ENCODE peak calls at places on chromosomes 1 and 21, in six cellular contexts. One of them, this sample, is unnamed.

GRCh38 chr1:179591592-179592580 is at the start of gene TDRD5:
- DNase-seq in transverse colon: peak; percentile 69
- DNase-seq in tibial nerve: no peak
- DNase-seq in endothelial cell of umbilical vein: no peak
- DNase-seq in prostate gland: no peak
- DNase-seq in IMR-90: no peak
- DNase-seq in this sample: no peak

GRCh38 chr21:45224189-45224938 is 63.3 kb downstream of the POFUT2 start:
- DNase-seq in transverse colon: peak; percentile 42
- DNase-seq in tibial nerve: no peak
- DNase-seq in endothelial cell of umbilical vein: no peak
- DNase-seq in prostate gland: no peak
- DNase-seq in IMR-90: peak; percentile 52
- DNase-seq in this sample: no peak

GRCh38 chr1:172581779-172582178 is 48.8 kb downstream of the SUCO start:
- DNase-seq in transverse colon: no peak
- DNase-seq in tibial nerve: no peak
- DNase-seq in endothelial cell of umbilical vein: peak; percentile 79
- DNase-seq in prostate gland: no peak
- DNase-seq in IMR-90: peak; percentile 88
- DNase-seq in this sample: no peak

GRCh38 chr1:193754732-193755427 is 568.5 kb upstream of the B3GALT2 start:
- DNase-seq in transverse colon: no peak
- DNase-seq in tibial nerve: no peak
- DNase-seq in endothelial cell of umbilical vein: no peak
- DNase-seq in prostate gland: no peak
- DNase-seq in IMR-90: no peak
- DNase-seq in this sample: no peak

GRCh38 chr1:201408176-201408814 is 9.2 kb upstream of the LAD1 start:
- DNase-seq in transverse colon: peak; percentile 90
- DNase-seq in tibial nerve: peak; percentile 87
- DNase-seq in endothelial cell of umbilical vein: peak; percentile 52
- DNase-seq in prostate gland: peak; percentile 83
- DNase-seq in IMR-90: peak; percentile 68
- DNase-seq in this sample: peak; percentile 72

GRCh38 chr1:4273747-4274146 is 373.7 kb upstream of the C1orf174 start:
- DNase-seq in transverse colon: no peak
- DNase-seq in tibial nerve: no peak
- DNase-seq in endothelial cell of umbilical vein: no peak
- DNase-seq in prostate gland: no peak
- DNase-seq in IMR-90: no peak
- DNase-seq in this sample: no peak

GRCh38 chr1:83854456-83854855 is 144.5 kb downstream of the TTLL7 start:
- DNase-seq in transverse colon: no peak
- DNase-seq in tibial nerve: no peak
- DNase-seq in endothelial cell of umbilical vein: no peak
- DNase-seq in prostate gland: no peak
- DNase-seq in IMR-90: no peak
- DNase-seq in this sample: no peak

GRCh38 chr1:222749927-222750326 is 12.9 kb downstream of the FAM177B start:
- DNase-seq in transverse colon: no peak
- DNase-seq in tibial nerve: no peak
- DNase-seq in endothelial cell of umbilical vein: peak; percentile 6
- DNase-seq in prostate gland: no peak
- DNase-seq in IMR-90: no peak
- DNase-seq in this sample: no peak

GRCh38 chr21:17536381-17536780 is 23.5 kb downstream of the CXADR start:
- DNase-seq in transverse colon: no peak
- DNase-seq in tibial nerve: no peak
- DNase-seq in endothelial cell of umbilical vein: peak; percentile 36
- DNase-seq in prostate gland: no peak
- DNase-seq in IMR-90: no peak
- DNase-seq in this sample: no peak

DNA sequence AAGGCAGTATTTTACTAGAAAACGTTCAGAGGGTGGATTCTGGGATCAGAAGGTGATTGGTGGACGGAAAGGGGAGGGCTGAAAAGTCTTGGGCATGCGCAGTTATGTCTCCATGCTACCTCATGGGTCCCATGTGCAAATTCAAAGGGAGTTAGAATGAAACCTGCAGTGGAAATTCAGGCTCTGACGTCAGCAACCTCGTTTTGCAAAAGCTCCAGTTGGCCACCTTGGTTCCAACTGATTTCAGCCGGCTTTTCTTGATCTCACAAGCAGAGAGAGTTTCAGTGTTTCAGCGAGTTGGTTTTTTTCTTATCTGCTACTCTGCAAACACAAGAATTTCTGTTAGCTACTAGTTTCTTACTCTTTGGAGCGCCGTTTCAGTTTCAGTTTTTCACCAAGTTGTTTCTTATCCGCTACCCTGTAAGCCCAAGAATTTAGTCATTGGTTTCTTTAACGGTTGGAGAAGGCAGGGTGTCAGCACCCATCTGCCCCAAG is 69.8 kb upstream of the PGBD5 start:
- DNase-seq in transverse colon: no peak
- DNase-seq in tibial nerve: no peak
- DNase-seq in endothelial cell of umbilical vein: no peak
- DNase-seq in prostate gland: no peak
- DNase-seq in IMR-90: no peak
- DNase-seq in this sample: no peak
- TF ChIP-seq POLR2A in transverse colon: no peak
- TF ChIP-seq POLR2A in tibial nerve: no peak
- TF ChIP-seq POLR2A in endothelial cell of umbilical vein: no peak
- TF ChIP-seq POLR2A in prostate gland: no peak
- TF ChIP-seq POLR2A in IMR-90: no peak
- TF ChIP-seq POLR2A in this sample: no peak

GRCh38 chr1:112629256-112629655 is 9.6 kb downstream of the CAPZA1 start:
- DNase-seq in transverse colon: no peak
- DNase-seq in tibial nerve: no peak
- DNase-seq in endothelial cell of umbilical vein: no peak
- DNase-seq in prostate gland: no peak
- DNase-seq in IMR-90: no peak
- DNase-seq in this sample: no peak

GRCh38 chr1:112625696-112626095 is 6.1 kb downstream of the CAPZA1 start:
- DNase-seq in transverse colon: no peak
- DNase-seq in tibial nerve: no peak
- DNase-seq in endothelial cell of umbilical vein: no peak
- DNase-seq in prostate gland: no peak
- DNase-seq in IMR-90: no peak
- DNase-seq in this sample: no peak

GRCh38 chr1:112628516-112628915 is 8.9 kb downstream of the CAPZA1 start:
- DNase-seq in transverse colon: no peak
- DNase-seq in tibial nerve: no peak
- DNase-seq in endothelial cell of umbilical vein: no peak
- DNase-seq in prostate gland: no peak
- DNase-seq in IMR-90: no peak
- DNase-seq in this sample: no peak

GRCh38 chr1:112626887-112627286 is 7.3 kb downstream of the CAPZA1 start:
- DNase-seq in transverse colon: no peak
- DNase-seq in tibial nerve: no peak
- DNase-seq in endothelial cell of umbilical vein: no peak
- DNase-seq in prostate gland: no peak
- DNase-seq in IMR-90: no peak
- DNase-seq in this sample: no peak

DNA sequence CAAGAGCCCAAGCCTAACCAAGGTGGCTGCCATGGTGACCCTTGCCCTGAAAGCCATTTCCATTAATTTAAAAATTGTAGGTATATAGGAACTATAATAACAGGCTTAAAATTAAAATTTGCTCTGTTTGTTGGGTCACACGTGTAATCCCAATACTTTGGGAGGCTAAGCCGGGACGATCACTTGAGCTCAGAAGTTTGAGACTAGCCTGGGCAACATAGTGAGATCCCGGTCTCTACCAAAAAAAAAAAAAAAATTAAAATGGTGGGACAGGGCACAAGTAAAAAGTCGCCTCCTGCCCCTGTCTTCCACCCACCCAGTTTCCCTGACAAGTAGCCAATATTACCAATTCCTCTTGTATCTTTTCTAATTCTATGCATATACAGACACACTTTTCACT is 6.6 kb downstream of the CAPZA1 start:
- DNase-seq in transverse colon: no peak
- DNase-seq in tibial nerve: no peak
- DNase-seq in endothelial cell of umbilical vein: no peak
- DNase-seq in prostate gland: no peak
- DNase-seq in IMR-90: no peak
- DNase-seq in this sample: no peak
- TF ChIP-seq CTCF in transverse colon: no peak
- TF ChIP-seq CTCF in tibial nerve: no peak
- TF ChIP-seq CTCF in endothelial cell of umbilical vein: no peak
- TF ChIP-seq CTCF in prostate gland: no peak
- TF ChIP-seq CTCF in IMR-90: no peak
- TF ChIP-seq CTCF in this sample: no peak

GRCh38 chr1:24117722-24118409 is 5.9 kb upstream of the MYOM3 start:
- DNase-seq in transverse colon: peak; percentile 67
- DNase-seq in tibial nerve: no peak
- DNase-seq in endothelial cell of umbilical vein: no peak
- DNase-seq in prostate gland: no peak
- DNase-seq in IMR-90: peak; percentile 40
- DNase-seq in this sample: no peak
- TF ChIP-seq POLR2A in transverse colon: no peak
- TF ChIP-seq POLR2A in tibial nerve: no peak
- TF ChIP-seq POLR2A in endothelial cell of umbilical vein: no peak
- TF ChIP-seq POLR2A in prostate gland: no peak
- TF ChIP-seq POLR2A in IMR-90: no peak
- TF ChIP-seq POLR2A in this sample: no peak

GRCh38 chr1:209556159-209556690 is 27.3 kb upstream of the CAMK1G start:
- DNase-seq in transverse colon: no peak
- DNase-seq in tibial nerve: no peak
- DNase-seq in endothelial cell of umbilical vein: no peak
- DNase-seq in prostate gland: no peak
- DNase-seq in IMR-90: no peak
- DNase-seq in this sample: no peak

GRCh38 chr1:209550519-209550918 is 33.0 kb upstream of the CAMK1G start:
- DNase-seq in transverse colon: no peak
- DNase-seq in tibial nerve: no peak
- DNase-seq in endothelial cell of umbilical vein: no peak
- DNase-seq in prostate gland: no peak
- DNase-seq in IMR-90: no peak
- DNase-seq in this sample: no peak

GRCh38 chr1:209552406-209553264 is 30.9 kb upstream of the CAMK1G start:
- DNase-seq in transverse colon: no peak
- DNase-seq in tibial nerve: no peak
- DNase-seq in endothelial cell of umbilical vein: no peak
- DNase-seq in prostate gland: no peak
- DNase-seq in IMR-90: no peak
- DNase-seq in this sample: no peak

GRCh38 chr1:209557216-209557615 is 26.3 kb upstream of the CAMK1G start:
- DNase-seq in transverse colon: no peak
- DNase-seq in tibial nerve: no peak
- DNase-seq in endothelial cell of umbilical vein: no peak
- DNase-seq in prostate gland: no peak
- DNase-seq in IMR-90: no peak
- DNase-seq in this sample: no peak

GRCh38 chr1:209554761-209555611 is 28.5 kb upstream of the CAMK1G start:
- DNase-seq in transverse colon: no peak
- DNase-seq in tibial nerve: no peak
- DNase-seq in endothelial cell of umbilical vein: no peak
- DNase-seq in prostate gland: no peak
- DNase-seq in IMR-90: no peak
- DNase-seq in this sample: no peak
- TF ChIP-seq CTCF in transverse colon: no peak
- TF ChIP-seq CTCF in tibial nerve: no peak
- TF ChIP-seq CTCF in endothelial cell of umbilical vein: no peak
- TF ChIP-seq CTCF in prostate gland: no peak
- TF ChIP-seq CTCF in IMR-90: no peak
- TF ChIP-seq CTCF in this sample: no peak

GRCh38 chr1:158830904-158831507 is at the start of gene MNDA:
- DNase-seq in transverse colon: no peak
- DNase-seq in tibial nerve: no peak
- DNase-seq in endothelial cell of umbilical vein: no peak
- DNase-seq in prostate gland: no peak
- DNase-seq in IMR-90: no peak
- DNase-seq in this sample: no peak
- TF ChIP-seq POLR2A in transverse colon: no peak
- TF ChIP-seq POLR2A in tibial nerve: no peak
- TF ChIP-seq POLR2A in endothelial cell of umbilical vein: no peak
- TF ChIP-seq POLR2A in prostate gland: no peak
- TF ChIP-seq POLR2A in IMR-90: no peak
- TF ChIP-seq POLR2A in this sample: no peak

GRCh38 chr1:211737115-211738035 is 62.0 kb upstream of the NEK2 start:
- DNase-seq in transverse colon: no peak
- DNase-seq in tibial nerve: no peak
- DNase-seq in endothelial cell of umbilical vein: no peak
- DNase-seq in prostate gland: no peak
- DNase-seq in IMR-90: no peak
- DNase-seq in this sample: no peak

GRCh38 chr1:211734791-211735190 is 59.4 kb upstream of the NEK2 start:
- DNase-seq in transverse colon: peak; percentile 75
- DNase-seq in tibial nerve: no peak
- DNase-seq in endothelial cell of umbilical vein: peak; percentile 29
- DNase-seq in prostate gland: peak; percentile 57
- DNase-seq in IMR-90: no peak
- DNase-seq in this sample: no peak

GRCh38 chr1:211738096-211738708 is 62.8 kb upstream of the NEK2 start:
- DNase-seq in transverse colon: no peak
- DNase-seq in tibial nerve: no peak
- DNase-seq in endothelial cell of umbilical vein: no peak
- DNase-seq in prostate gland: no peak
- DNase-seq in IMR-90: no peak
- DNase-seq in this sample: no peak

GRCh38 chr1:211735208-211736170 is 60.1 kb upstream of the NEK2 start:
- DNase-seq in transverse colon: peak; percentile 17
- DNase-seq in tibial nerve: peak; percentile 9
- DNase-seq in endothelial cell of umbilical vein: peak; percentile 40
- DNase-seq in prostate gland: peak; percentile 24
- DNase-seq in IMR-90: peak; percentile 81
- DNase-seq in this sample: peak; percentile 42

DNA sequence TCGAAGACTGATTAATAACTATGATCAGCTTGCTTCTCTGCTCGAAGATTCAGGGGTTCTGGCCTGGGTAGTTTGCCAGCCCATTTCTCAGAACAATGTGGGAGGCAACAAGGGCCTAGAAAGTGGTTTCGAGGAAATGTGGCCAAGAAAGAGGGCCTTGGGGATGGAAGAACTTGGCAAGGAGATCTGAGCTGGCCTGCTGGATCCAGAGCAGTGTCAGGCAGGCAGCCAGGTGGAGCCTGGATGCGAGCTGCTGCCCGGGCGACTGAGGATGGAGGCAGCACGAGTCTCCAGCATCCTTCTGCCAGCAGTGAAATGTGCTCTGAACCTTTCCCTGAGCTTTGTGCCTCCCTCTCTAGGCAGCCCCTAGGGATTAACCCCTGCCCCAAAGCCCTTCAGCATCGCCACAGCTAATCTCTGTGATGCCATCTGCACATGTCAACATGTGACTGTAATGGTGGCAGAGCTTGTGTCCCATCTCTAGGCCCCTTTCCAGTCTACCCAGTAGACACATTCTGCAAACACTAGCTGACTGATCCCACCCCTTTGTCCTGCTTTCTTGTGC is 61.0 kb upstream of the NEK2 start:
- DNase-seq in transverse colon: no peak
- DNase-seq in tibial nerve: no peak
- DNase-seq in endothelial cell of umbilical vein: no peak
- DNase-seq in prostate gland: no peak
- DNase-seq in IMR-90: no peak
- DNase-seq in this sample: no peak
- TF ChIP-seq CTCF in transverse colon: no peak
- TF ChIP-seq CTCF in tibial nerve: no peak
- TF ChIP-seq CTCF in endothelial cell of umbilical vein: no peak
- TF ChIP-seq CTCF in prostate gland: no peak
- TF ChIP-seq CTCF in IMR-90: no peak
- TF ChIP-seq CTCF in this sample: no peak

GRCh38 chr1:41880951-41881885 is 37.5 kb downstream of the HIVEP3 start:
- DNase-seq in transverse colon: no peak
- DNase-seq in tibial nerve: no peak
- DNase-seq in endothelial cell of umbilical vein: no peak
- DNase-seq in prostate gland: no peak
- DNase-seq in IMR-90: no peak
- DNase-seq in this sample: no peak
- TF ChIP-seq POLR2A in transverse colon: no peak
- TF ChIP-seq POLR2A in tibial nerve: no peak
- TF ChIP-seq POLR2A in endothelial cell of umbilical vein: no peak
- TF ChIP-seq POLR2A in prostate gland: no peak
- TF ChIP-seq POLR2A in IMR-90: no peak
- TF ChIP-seq POLR2A in this sample: no peak

This sample was measured in lower leg skin.